ENCODE peak calls at places on chromosome 14, in ten cellular contexts. S is IMR-90; E is A673; G is CD8-positive, alpha-beta T cell; C is GM12878; H is upper lobe of left lung; D is lower lobe of right lung; K is CD4-positive, alpha-beta memory T cell; W is hepatocyte; U is CD4-positive, CD25-positive, alpha-beta regulatory T cell. B is an unnamed sample.
A peak's percentile ranks its signal among the peaks of the same experiment; 100 is the strongest.

GRCh38 chr14:74491952-74492351 is 1.2 kb downstream of the NPC2 start:
- DNase-seq in S (peak; percentile 40), E (peak; percentile 24), G (no peak), C (no peak), H (no peak), D (no peak), K (no peak), W (peak; percentile 36), U (peak; percentile 47), B (no peak)

GRCh38 chr14:99118046-99118721 is 153.8 kb downstream of the BCL11B start:
- DNase-seq in S (no peak), E (peak; percentile 33), G (no peak), C (no peak), H (peak; percentile 81), D (no peak), K (no peak), W (no peak), U (no peak), B (no peak)

GRCh38 chr14:68951051-68951797 is 27.9 kb downstream of the ACTN1 start:
- DNase-seq in S (peak; percentile 96), E (peak; percentile 90), G (no peak), C (no peak), H (peak; percentile 78), D (peak; percentile 82), K (no peak), W (peak; percentile 67), U (no peak), B (no peak)

GRCh38 chr14:72457641-72458040 is 436.3 kb downstream of the DPF3 start:
- DNase-seq in S (peak; percentile 83), E (no peak), G (no peak), C (no peak), H (no peak), D (no peak), K (no peak), W (no peak), U (no peak), B (no peak)

GRCh38 chr14:80567905-80568512 is 356.7 kb upstream of the DIO2 start:
- DNase-seq in S (peak; percentile 68), E (no peak), G (no peak), C (no peak), H (no peak), D (no peak), K (no peak), W (peak; percentile 26), U (no peak), B (no peak)

GRCh38 chr14:52067873-52068740 is 752 bp downstream of the NID2 start:
- DNase-seq in S (peak; percentile 51), E (peak; percentile 40), G (no peak), C (no peak), H (peak; percentile 77), D (no peak), K (no peak), W (peak; percentile 42), U (peak; percentile 38), B (no peak)

GRCh38 chr14:23640524-23641141 is 4.5 kb downstream of the DHRS2 start:
- DNase-seq in S (peak; percentile 49), E (peak; percentile 94), G (no peak), C (no peak), H (no peak), D (no peak), K (no peak), W (peak; percentile 53), U (no peak), B (no peak)

GRCh38 chr14:103284574-103285467 is 49.2 kb upstream of the EIF5 start:
- DNase-seq in S (peak; percentile 31), E (no peak), G (no peak), C (no peak), H (no peak), D (no peak), K (no peak), W (no peak), U (no peak), B (no peak)

DNA sequence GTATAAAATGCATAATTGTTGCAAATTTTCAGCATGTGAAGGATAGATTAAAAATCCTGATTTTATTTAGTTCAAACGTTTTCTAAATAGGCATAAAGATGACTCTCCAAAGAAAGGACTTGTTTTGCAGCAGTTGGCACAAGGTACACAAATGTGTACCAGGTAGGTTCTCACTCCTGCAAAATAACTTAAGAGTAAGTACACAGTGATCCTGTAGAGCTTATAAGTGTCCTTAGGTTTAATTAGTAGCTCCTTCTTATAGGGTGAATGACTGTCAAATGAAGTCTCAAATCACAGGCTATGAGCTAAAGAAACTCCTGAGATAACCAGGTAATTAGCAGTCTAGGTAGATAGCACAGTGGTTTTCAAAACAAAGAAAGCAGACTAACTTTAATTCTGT is 330.6 kb upstream of the MDGA2 start:
- DNase-seq in S (no peak), E (no peak), G (no peak), C (no peak), H (no peak), D (no peak), K (no peak), W (no peak), U (no peak), B (no peak)
- H3K9me3 ChIP-seq in S (peaks cover 2% of the 10 kb centered on the region), E (no peaks in the 10 kb centered on the region), G (no peaks in the 10 kb centered on the region), C (no peaks in the 10 kb centered on the region), H (no peaks in the 10 kb centered on the region), D (no peaks in the 10 kb centered on the region), K (no peaks in the 10 kb centered on the region), W (no peaks in the 10 kb centered on the region), U (peaks cover 11% of the 10 kb centered on the region), B (no peaks in the 10 kb centered on the region)

GRCh38 chr14:20455355-20456300 is 602 bp downstream of the APEX1 start:
- DNase-seq in S (peak; percentile 89), E (no peak), G (no peak), C (no peak), H (no peak), D (no peak), K (no peak), W (peak; percentile 89), U (no peak), B (peak; percentile 67)
- H3K9me3 ChIP-seq in S (no peaks in the 10 kb centered on the region), E (no peaks in the 10 kb centered on the region), G (no peaks in the 10 kb centered on the region), C (no peaks in the 10 kb centered on the region), H (no peaks in the 10 kb centered on the region), D (no peaks in the 10 kb centered on the region), K (no peaks in the 10 kb centered on the region), W (no peaks in the 10 kb centered on the region), U (no peaks in the 10 kb centered on the region), B (no peaks in the 10 kb centered on the region)

DNA sequence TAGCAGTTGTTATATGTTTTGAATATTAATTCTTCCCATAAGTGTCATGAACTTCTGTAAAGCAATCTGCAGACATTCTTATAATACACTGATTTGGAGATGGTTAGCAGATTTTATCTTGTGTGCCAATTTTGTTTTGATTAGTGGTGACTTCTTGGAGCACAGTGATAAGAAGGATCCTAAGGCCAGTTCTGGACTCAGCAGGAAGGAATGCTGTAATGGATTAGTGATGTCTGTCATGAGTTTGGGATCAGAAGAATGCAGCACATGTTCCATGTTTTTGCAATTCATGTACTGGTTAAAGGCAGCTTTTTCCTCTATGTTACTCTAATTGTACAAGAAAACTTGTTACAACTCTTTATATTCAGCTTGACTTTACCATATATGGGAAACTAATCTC is 91.5 kb downstream of the UNC79 start:
- DNase-seq in S (no peak), E (no peak), G (no peak), C (no peak), H (no peak), D (no peak), K (no peak), W (no peak), U (no peak), B (no peak)
- H3K9me3 ChIP-seq in S (no peaks in the 10 kb centered on the region), E (peaks cover 41% of the 10 kb centered on the region), G (peaks cover 6% of the 10 kb centered on the region), C (peaks cover 5% of the 10 kb centered on the region), H (peaks cover 7% of the 10 kb centered on the region), D (peaks cover 21% of the 10 kb centered on the region), K (peaks cover 14% of the 10 kb centered on the region), W (peaks cover 13% of the 10 kb centered on the region), U (peaks cover 26% of the 10 kb centered on the region), B (no peaks in the 10 kb centered on the region)

GRCh38 chr14:39069923-39070322 is 33.1 kb downstream of the SEC23A start:
- DNase-seq in S (no peak), E (no peak), G (no peak), C (no peak), H (no peak), D (no peak), K (no peak), W (no peak), U (no peak), B (no peak)
- H3K9me3 ChIP-seq in S (no peaks in the 10 kb centered on the region), E (no peaks in the 10 kb centered on the region), G (no peaks in the 10 kb centered on the region), C (no peaks in the 10 kb centered on the region), H (no peaks in the 10 kb centered on the region), D (no peaks in the 10 kb centered on the region), K (no peaks in the 10 kb centered on the region), W (no peaks in the 10 kb centered on the region), U (no peaks in the 10 kb centered on the region), B (no peaks in the 10 kb centered on the region)

DNA sequence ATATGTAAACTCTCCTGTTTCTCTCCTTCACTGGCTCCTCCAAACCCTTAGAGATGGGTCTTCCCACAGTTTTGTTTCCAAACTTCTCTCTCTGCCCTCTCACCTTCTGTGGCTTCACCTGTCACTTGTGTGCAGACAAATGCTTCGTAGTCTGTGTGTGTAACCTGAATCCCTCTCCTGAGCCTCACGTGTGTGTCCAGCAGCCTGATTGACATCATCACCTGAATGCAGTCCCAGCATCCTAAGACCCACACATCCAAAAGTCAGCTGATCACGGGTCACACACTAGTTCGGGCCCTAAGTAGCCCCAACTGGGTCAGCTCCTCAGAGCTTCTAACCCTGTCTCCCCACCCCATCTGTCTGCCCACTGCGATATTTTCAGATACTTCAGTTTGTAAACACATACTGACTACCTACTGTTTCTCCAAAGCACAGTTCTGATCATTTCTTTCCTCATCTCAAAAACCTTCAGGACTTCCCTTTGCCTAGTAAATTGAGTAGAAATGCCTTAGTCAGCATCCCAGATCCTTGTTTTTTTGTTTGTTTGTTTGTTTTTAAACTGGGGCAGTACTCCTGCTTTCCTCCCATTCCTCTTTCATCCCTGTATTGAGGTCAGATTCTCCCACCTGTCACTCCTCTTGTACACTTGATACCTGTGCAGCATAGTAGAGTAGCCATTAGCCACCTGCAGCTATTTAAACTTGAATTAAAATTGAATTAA is 23.7 kb downstream of the FNTB start:
- DNase-seq in S (no peak), E (no peak), G (no peak), C (no peak), H (no peak), D (no peak), K (no peak), W (no peak), U (no peak), B (no peak)
- H3K9me3 ChIP-seq in S (no peaks in the 10 kb centered on the region), E (no peaks in the 10 kb centered on the region), G (no peaks in the 10 kb centered on the region), C (no peaks in the 10 kb centered on the region), H (no peaks in the 10 kb centered on the region), D (no peaks in the 10 kb centered on the region), K (no peaks in the 10 kb centered on the region), W (no peaks in the 10 kb centered on the region), U (no peaks in the 10 kb centered on the region), B (no peaks in the 10 kb centered on the region)

DNA sequence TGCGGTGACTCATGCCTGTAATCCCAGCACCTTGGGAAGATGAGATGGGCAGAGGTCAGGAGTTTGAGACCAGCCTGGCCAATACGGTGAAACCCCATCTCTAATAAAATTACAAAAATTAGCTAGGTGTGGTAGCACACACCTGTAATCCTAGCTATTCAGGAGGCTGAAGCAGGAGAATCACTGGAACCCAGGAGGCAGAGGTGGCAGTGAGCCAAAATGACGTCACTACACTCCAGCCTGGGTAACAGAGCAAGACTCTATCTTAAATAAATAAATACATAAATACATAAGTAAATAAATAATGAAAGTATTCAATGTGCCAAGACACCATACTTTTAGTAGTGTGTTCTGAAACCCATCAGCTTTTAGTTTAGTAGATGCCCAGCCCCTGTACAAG is 308.1 kb upstream of the FLRT2 start:
- DNase-seq in S (no peak), E (no peak), G (no peak), C (no peak), H (no peak), D (no peak), K (no peak), W (no peak), U (no peak), B (no peak)
- H3K9me3 ChIP-seq in S (no peaks in the 10 kb centered on the region), E (no peaks in the 10 kb centered on the region), G (no peaks in the 10 kb centered on the region), C (no peaks in the 10 kb centered on the region), H (no peaks in the 10 kb centered on the region), D (no peaks in the 10 kb centered on the region), K (no peaks in the 10 kb centered on the region), W (no peaks in the 10 kb centered on the region), U (no peaks in the 10 kb centered on the region), B (peaks cover 4% of the 10 kb centered on the region)